ENCODE peak calls at places on chromosomes 7 and 10, in seven cellular contexts. W is nephron progenitor cell; B is stimulated activated CD8-positive, alpha-beta memory T cell treated with anti-CD3 and anti-CD28 coated beads, Interleukin-7, amount 100 ng/mL, for 48 hours; N is iris pigment epithelial cell; P is C1 segment of cervical spinal cord; J is SW 1271; C is ureter. T is an unnamed sample.

GRCh38 chr10:110569120-110569519 is 1.6 kb downstream of the SMC3 start:
- DNase-seq in J (no peak), P (no peak), B (no peak), N (no peak), C (no peak), W (no peak), T (no peak)

GRCh38 chr10:60032723-60033122 is 126.4 kb upstream of the CCDC6 start:
- DNase-seq in N (peak), B (no peak), W (no peak), P (no peak), J (peak), C (peak), T (no peak)

GRCh38 chr10:95536017-95536416 is 25.2 kb downstream of the SORBS1 start:
- DNase-seq in B (no peak), J (no peak), N (peak), P (no peak), C (no peak), W (no peak), T (no peak)

GRCh38 chr7:16747095-16747494 is 6.5 kb upstream of the TSPAN13 start:
- DNase-seq in W (no peak), P (no peak), B (no peak), C (no peak), N (no peak), J (no peak), T (no peak)

GRCh38 chr7:154676422-154677073 is 326.4 kb downstream of the PAXIP1 start:
- DNase-seq in P (no peak), J (no peak), B (no peak), W (no peak), C (peak), N (no peak), T (no peak)

GRCh38 chr10:79137826-79138225 is 69.1 kb downstream of the ZMIZ1 start:
- DNase-seq in C (no peak), P (no peak), W (peak), J (no peak), N (no peak), B (peak), T (no peak)

GRCh38 chr7:151088019-151088855 is 2.0 kb downstream of the AGAP3 start:
- DNase-seq in W (no peak), C (no peak), P (no peak), N (peak), J (peak), B (no peak), T (no peak)

GRCh38 chr10:97010695-97011206 is 175.0 kb downstream of the SLIT1 start:
- DNase-seq in J (no peak), B (no peak), N (no peak), W (no peak), P (no peak), C (no peak), T (no peak)

GRCh38 chr7:8379264-8379663 is 54.1 kb upstream of the NXPH1 start:
- DNase-seq in J (no peak), B (no peak), W (peak), N (no peak), P (peak), C (no peak), T (peak)

GRCh38 chr10:122786269-122786668 is 59.4 kb downstream of the CUZD1 start:
- DNase-seq in W (peak), J (no peak), B (no peak), C (no peak), N (peak), P (no peak), T (no peak)

GRCh38 chr7:155856656-155857055 is 44.4 kb upstream of the SHH start:
- DNase-seq in J (no peak), B (no peak), C (peak), P (no peak), N (no peak), W (no peak), T (no peak)

GRCh38 chr10:86288695-86289576 is 77.7 kb downstream of the GRID1 start:
- DNase-seq in N (no peak), B (no peak), C (peak), P (no peak), W (no peak), J (no peak), T (no peak)

GRCh38 chr10:34713875-34714274 is 101.2 kb downstream of the PARD3 start:
- DNase-seq in N (peak), B (no peak), C (no peak), P (no peak), W (no peak), J (peak), T (no peak)

GRCh38 chr10:101121661-101122045 is 9.4 kb upstream of the TLX1 start:
- DNase-seq in J (no peak), B (no peak), W (no peak), P (no peak), C (no peak), N (no peak), T (no peak)

GRCh38 chr7:128879939-128880746 is 17.5 kb downstream of the ATP6V1F start:
- DNase-seq in B (no peak), W (peak), P (peak), C (no peak), J (peak), N (peak), T (peak)

GRCh38 chr10:124996127-124996853 is 54.4 kb downstream of the ZRANB1 start:
- DNase-seq in W (no peak), B (no peak), C (no peak), P (no peak), J (no peak), N (no peak), T (peak)

GRCh38 chr7:139626817-139627216 is 103.3 kb downstream of the CLEC2L start:
- DNase-seq in B (no peak), N (no peak), J (no peak), C (no peak), W (no peak), P (no peak), T (no peak)

GRCh38 chr7:32587431-32587948 is 92.2 kb downstream of the AVL9 start:
- DNase-seq in P (no peak), C (no peak), B (no peak), J (peak), N (peak), W (no peak), T (no peak)

GRCh38 chr10:125003146-125003900 is 61.4 kb downstream of the ZRANB1 start:
- DNase-seq in W (no peak), P (no peak), N (no peak), B (no peak), C (no peak), J (no peak), T (no peak)

GRCh38 chr10:49369216-49370162 is 26.4 kb downstream of the DRGX start:
- DNase-seq in B (no peak), N (peak), W (no peak), J (no peak), C (peak), P (no peak), T (no peak)

GRCh38 chr7:106140406-106141173 is 28.5 kb upstream of the SYPL1 start:
- DNase-seq in B (no peak), P (no peak), C (no peak), W (no peak), J (no peak), N (no peak), T (no peak)

GRCh38 chr10:72935358-72935757 is 19.2 kb downstream of the PLA2G12B start:
- DNase-seq in B (no peak), J (no peak), P (no peak), W (no peak), N (no peak), C (no peak), T (no peak)

GRCh38 chr7:100465702-100466311 is 1.7 kb upstream of the SPACDR start:
- DNase-seq in J (peak), N (peak), W (peak), C (no peak), P (peak), B (no peak), T (peak)

T was measured in dorsolateral prefrontal cortex.